ENCODE peak calls at places on chromosomes 4 and X, in six cellular contexts. S is GM06990; G is activated CD4-positive, alpha-beta T cell treated with anti-CD3 and anti-CD28 coated beads, Interleukin-2, amount 50 U/mL, for 48 hours; E is left ventricle myocardium inferior; A is stimulated activated CD4-positive, alpha-beta T cell treated with anti-CD3 and anti-CD28 coated beads, Interleukin-2, amount 100 ng/mL, for 4 hours; M is nephron progenitor cell. H is an unnamed sample.

GRCh38 chrX:68196939-68197791 is 236.1 kb downstream of the OPHN1 start:
- DNase-seq in S (no peak), G (peak), E (no peak), A (no peak), M (peak), H (peak)

GRCh38 chr4:173264245-173264959 is 69.8 kb downstream of the HMGB2 start:
- DNase-seq in S (peak), G (peak), E (peak), A (no peak), M (no peak), H (peak)

GRCh38 chr4:185840201-185840600 is 28.2 kb upstream of the SORBS2 start:
- DNase-seq in S (no peak), G (no peak), E (no peak), A (no peak), M (no peak), H (no peak)

GRCh38 chr4:88610771-88611170 is 18.5 kb downstream of the HERC3 start:
- DNase-seq in S (no peak), G (no peak), E (peak), A (no peak), M (no peak), H (no peak)

GRCh38 chrX:42565739-42566138 is 212.2 kb downstream of the PPP1R2C start:
- DNase-seq in S (no peak), G (no peak), E (no peak), A (no peak), M (no peak), H (no peak)

GRCh38 chr4:83780334-83780733 is 244.4 kb downstream of the GPAT3 start:
- DNase-seq in S (no peak), G (no peak), E (no peak), A (no peak), M (no peak), H (no peak)

GRCh38 chrX:20980426-20980825 is 393.8 kb upstream of the CNKSR2 start:
- DNase-seq in S (no peak), G (no peak), E (no peak), A (no peak), M (no peak), H (no peak)

GRCh38 chr4:81405900-81406401 is 65.8 kb downstream of the RASGEF1B start:
- DNase-seq in S (peak), G (no peak), E (no peak), A (peak), M (peak), H (peak)

GRCh38 chr4:121246698-121247097 is 82.6 kb upstream of the TNIP3 start:
- DNase-seq in S (no peak), G (no peak), E (no peak), A (no peak), M (no peak), H (no peak)

GRCh38 chrX:68881911-68882310 is 53.1 kb downstream of the EFNB1 start:
- DNase-seq in S (no peak), G (no peak), E (no peak), A (no peak), M (no peak), H (no peak)

GRCh38 chr4:1578968-1579833 is 104.9 kb downstream of the FAM53A start:
- DNase-seq in S (peak), G (peak), E (peak), A (peak), M (peak), H (peak)

GRCh38 chrX:132433001-132433400 is 55.8 kb downstream of the MBNL3 start:
- DNase-seq in S (no peak), G (no peak), E (no peak), A (no peak), M (no peak), H (no peak)

GRCh38 chr4:84966382-84967291 is at the start of gene WDFY3:
- DNase-seq in S (no peak), G (peak), E (peak), A (no peak), M (peak), H (peak)

GRCh38 chrX:135384161-135384836 is 37.4 kb upstream of the SMIM10L2A start:
- DNase-seq in S (no peak), G (peak), E (no peak), A (peak), M (no peak), H (no peak)

GRCh38 chrX:53476371-53476770 is 42.2 kb upstream of the HSD17B10 start:
- DNase-seq in S (no peak), G (no peak), E (no peak), A (no peak), M (no peak), H (no peak)

GRCh38 chr4:119559044-119559647 is 69.5 kb downstream of the PDE5A start:
- DNase-seq in S (no peak), G (no peak), E (no peak), A (no peak), M (no peak), H (peak)

GRCh38 chrX:138709886-138710285 is 1.6 kb downstream of the FGF13 start:
- DNase-seq in S (no peak), G (no peak), E (no peak), A (no peak), M (peak), H (no peak)

GRCh38 chr4:174198396-174199179 is 84.9 kb downstream of the FBXO8 start:
- DNase-seq in S (no peak), G (no peak), E (no peak), A (no peak), M (no peak), H (no peak)

GRCh38 chr4:101682946-101683345 is 107.6 kb upstream of the BANK1 start:
- DNase-seq in S (no peak), G (no peak), E (no peak), A (no peak), M (no peak), H (no peak)

GRCh38 chr4:66842401-66842800 is 702.9 kb downstream of the CENPC start:
- DNase-seq in S (no peak), G (no peak), E (no peak), A (no peak), M (no peak), H (no peak)

H was measured in hepatic stellate cell.